ENCODE peak calls at places on chromosomes 7 and 10, in six cellular contexts. One of them, this sample, is unnamed.

GRCh38 chr7:16786257-16786656 is 18.5 kb downstream of the AGR2 start:
- DNase-seq in lower leg skin: no peak
- DNase-seq in GM12892: no peak
- DNase-seq in heart left ventricle: no peak
- DNase-seq in adrenal gland: no peak
- DNase-seq in uterus: no peak
- DNase-seq in this sample: no peak

GRCh38 chr10:22573820-22574569 is 140.4 kb downstream of the PIP4K2A start:
- DNase-seq in lower leg skin: no peak
- DNase-seq in GM12892: no peak
- DNase-seq in heart left ventricle: no peak
- DNase-seq in adrenal gland: peak
- DNase-seq in uterus: no peak
- DNase-seq in this sample: peak

GRCh38 chr7:139588632-139589031 is 65.1 kb downstream of the CLEC2L start:
- DNase-seq in lower leg skin: no peak
- DNase-seq in GM12892: no peak
- DNase-seq in heart left ventricle: no peak
- DNase-seq in adrenal gland: no peak
- DNase-seq in uterus: peak
- DNase-seq in this sample: no peak

GRCh38 chr10:17084258-17084657 is 45.4 kb downstream of the CUBN start:
- DNase-seq in lower leg skin: no peak
- DNase-seq in GM12892: no peak
- DNase-seq in heart left ventricle: no peak
- DNase-seq in adrenal gland: no peak
- DNase-seq in uterus: no peak
- DNase-seq in this sample: no peak

GRCh38 chr10:60760711-60761210 is 17.5 kb upstream of the CDK1 start:
- DNase-seq in lower leg skin: no peak
- DNase-seq in GM12892: no peak
- DNase-seq in heart left ventricle: no peak
- DNase-seq in adrenal gland: no peak
- DNase-seq in uterus: no peak
- DNase-seq in this sample: no peak

GRCh38 chr7:107799645-107800264 is 3.3 kb downstream of the SLC26A3 start:
- DNase-seq in lower leg skin: no peak
- DNase-seq in GM12892: no peak
- DNase-seq in heart left ventricle: no peak
- DNase-seq in adrenal gland: no peak
- DNase-seq in uterus: no peak
- DNase-seq in this sample: no peak

GRCh38 chr10:19683326-19683725 is 132.9 kb upstream of the PLXDC2 start:
- DNase-seq in lower leg skin: no peak
- DNase-seq in GM12892: no peak
- DNase-seq in heart left ventricle: no peak
- DNase-seq in adrenal gland: no peak
- DNase-seq in uterus: no peak
- DNase-seq in this sample: no peak

GRCh38 chr7:105353752-105354328 is 34.9 kb downstream of the SRPK2 start:
- DNase-seq in lower leg skin: peak
- DNase-seq in GM12892: no peak
- DNase-seq in heart left ventricle: peak
- DNase-seq in adrenal gland: peak
- DNase-seq in uterus: peak
- DNase-seq in this sample: no peak

GRCh38 chr10:104450954-104451353 is 97.3 kb downstream of the CFAP58 start:
- DNase-seq in lower leg skin: no peak
- DNase-seq in GM12892: no peak
- DNase-seq in heart left ventricle: no peak
- DNase-seq in adrenal gland: peak
- DNase-seq in uterus: no peak
- DNase-seq in this sample: no peak

DNA sequence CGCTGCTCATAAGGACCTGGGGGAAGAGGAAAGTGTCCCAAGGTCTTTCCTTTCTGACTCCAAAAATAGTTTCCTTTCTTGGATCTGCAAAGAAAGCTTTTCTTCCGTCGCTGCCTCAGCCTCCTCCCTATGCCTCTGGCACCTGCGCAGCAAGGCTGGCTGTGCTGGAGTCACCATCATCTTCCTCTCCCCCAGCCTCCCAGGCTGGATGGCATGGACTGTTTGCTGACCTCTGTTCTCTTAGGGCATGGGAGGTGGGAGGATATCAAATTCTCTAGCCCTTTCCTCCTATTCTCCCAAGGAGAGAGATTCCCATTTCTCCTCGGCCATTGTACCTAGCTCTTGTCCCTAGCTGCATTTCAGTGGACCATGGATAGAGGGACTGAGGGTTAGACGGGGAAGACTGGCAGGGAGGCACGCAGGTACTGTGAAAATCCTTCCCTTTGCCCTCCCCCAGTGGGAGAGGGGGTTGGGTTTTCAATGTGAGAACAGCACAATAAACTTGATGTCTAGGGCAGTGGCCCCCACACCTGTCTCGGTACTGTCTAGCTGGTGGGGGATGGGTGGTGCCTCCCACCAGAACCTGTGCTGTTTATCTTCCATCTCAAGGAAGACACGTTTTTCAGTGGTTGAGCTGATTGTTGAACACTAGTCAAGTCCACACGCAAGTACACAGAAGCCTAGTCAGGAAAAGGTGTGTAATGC is 2.6 kb downstream of the PPP1R35 start:
- DNase-seq in lower leg skin: no peak
- DNase-seq in GM12892: no peak
- DNase-seq in heart left ventricle: no peak
- DNase-seq in adrenal gland: no peak
- DNase-seq in uterus: no peak
- DNase-seq in this sample: no peak
- TF ChIP-seq POLR2A in lower leg skin: no peak
- TF ChIP-seq POLR2A in GM12892: no peak
- TF ChIP-seq POLR2A in heart left ventricle: no peak
- TF ChIP-seq POLR2A in adrenal gland: no peak
- TF ChIP-seq POLR2A in uterus: no peak
- TF ChIP-seq POLR2A in this sample: no peak

GRCh38 chr10:5546891-5547683 is 22.3 kb downstream of the CALML3 start:
- DNase-seq in lower leg skin: no peak
- DNase-seq in GM12892: no peak
- DNase-seq in heart left ventricle: peak
- DNase-seq in adrenal gland: no peak
- DNase-seq in uterus: peak
- DNase-seq in this sample: peak
- TF ChIP-seq POLR2A in lower leg skin: no peak
- TF ChIP-seq POLR2A in GM12892: no peak
- TF ChIP-seq POLR2A in heart left ventricle: no peak
- TF ChIP-seq POLR2A in adrenal gland: no peak
- TF ChIP-seq POLR2A in uterus: no peak
- TF ChIP-seq POLR2A in this sample: no peak

GRCh38 chr10:72276421-72277339 is 3.0 kb downstream of the DDIT4 start:
- DNase-seq in lower leg skin: no peak
- DNase-seq in GM12892: no peak
- DNase-seq in heart left ventricle: peak
- DNase-seq in adrenal gland: peak
- DNase-seq in uterus: no peak
- DNase-seq in this sample: no peak
- TF ChIP-seq POLR2A in lower leg skin: no peak
- TF ChIP-seq POLR2A in GM12892: peak
- TF ChIP-seq POLR2A in heart left ventricle: no peak
- TF ChIP-seq POLR2A in adrenal gland: peak
- TF ChIP-seq POLR2A in uterus: no peak
- TF ChIP-seq POLR2A in this sample: no peak

DNA sequence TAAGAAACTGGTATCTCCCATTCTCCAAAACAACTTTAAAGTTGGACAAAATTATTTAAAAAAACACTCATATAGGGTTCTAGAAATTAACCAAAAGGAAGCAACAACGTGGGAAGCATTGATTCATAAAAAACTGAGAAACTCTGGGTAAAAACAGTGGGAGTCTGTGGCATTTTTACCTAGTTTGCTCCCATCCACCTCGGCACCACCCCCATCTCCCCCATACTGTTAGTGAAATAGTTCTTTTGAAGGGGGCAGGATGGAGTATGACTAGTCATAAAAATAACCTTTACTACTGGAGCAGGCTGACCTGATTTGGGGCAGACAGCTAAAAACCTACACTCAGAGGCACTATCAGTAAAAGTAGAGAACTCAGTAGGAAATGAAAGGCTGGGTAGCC is 123.2 kb downstream of the AVL9 start:
- DNase-seq in lower leg skin: no peak
- DNase-seq in GM12892: no peak
- DNase-seq in heart left ventricle: no peak
- DNase-seq in adrenal gland: no peak
- DNase-seq in uterus: no peak
- DNase-seq in this sample: no peak
- TF ChIP-seq POLR2A in lower leg skin: no peak
- TF ChIP-seq POLR2A in GM12892: no peak
- TF ChIP-seq POLR2A in heart left ventricle: no peak
- TF ChIP-seq POLR2A in adrenal gland: no peak
- TF ChIP-seq POLR2A in uterus: no peak
- TF ChIP-seq POLR2A in this sample: no peak

This sample was measured in H54.